ENCODE peak calls at places on chromosomes 16 and 17, in nine cellular contexts. N is T-helper 2 cell; V is CD8-positive, alpha-beta memory T cell; Q is COR-L47; K is caudate nucleus; I is activated effector memory CD4-positive, alpha-beta T cell treated with anti-CD3 and anti-CD28 coated beads, Interleukin-2, amount 50 U/mL, for 16 hours; T is iPS-NIHi11; L is left ventricle myocardium superior; E is activated CD8-positive, alpha-beta memory T cell treated with anti-CD3 and anti-CD28 coated beads for 4 hours. C is an unnamed sample.

GRCh38 chr16:67668495-67669157 is 2.0 kb downstream of the C16orf86 start:
- DNase-seq in N (no peak), V (no peak), Q (no peak), K (no peak), I (no peak), T (no peak), L (peak), E (no peak), C (no peak)

GRCh38 chr16:73091199-73091598 is 43.3 kb upstream of the ZFHX3 start:
- DNase-seq in N (no peak), V (no peak), Q (no peak), K (no peak), I (no peak), T (no peak), L (no peak), E (no peak), C (no peak)

GRCh38 chr17:59154721-59155438 is at the start of gene SKA2:
- DNase-seq in N (peak), V (no peak), Q (peak), K (peak), I (peak), T (peak), L (peak), E (peak), C (peak)

GRCh38 chr17:38889745-38890409 is 20.0 kb downstream of the LASP1 start:
- DNase-seq in N (no peak), V (no peak), Q (no peak), K (no peak), I (no peak), T (no peak), L (no peak), E (no peak), C (no peak)

GRCh38 chr17:15123593-15124590 is 141.2 kb downstream of the PMP22 start:
- DNase-seq in N (no peak), V (no peak), Q (no peak), K (no peak), I (no peak), T (no peak), L (no peak), E (no peak), C (no peak)

GRCh38 chr17:79843917-79844815 is 4.9 kb upstream of the CBX4 start:
- DNase-seq in N (no peak), V (no peak), Q (peak), K (peak), I (no peak), T (peak), L (peak), E (no peak), C (peak)

GRCh38 chr17:72556944-72557826 is 436.4 kb downstream of the SOX9 start:
- DNase-seq in N (peak), V (no peak), Q (peak), K (no peak), I (peak), T (peak), L (peak), E (peak), C (no peak)

GRCh38 chr16:69830534-69831211 is 68.5 kb downstream of the WWP2 start:
- DNase-seq in N (no peak), V (no peak), Q (no peak), K (no peak), I (no peak), T (no peak), L (no peak), E (no peak), C (no peak)

GRCh38 chr17:64982139-64982802 is 63.0 kb upstream of the LRRC37A3 start:
- DNase-seq in N (no peak), V (no peak), Q (no peak), K (no peak), I (no peak), T (no peak), L (no peak), E (no peak), C (no peak)

GRCh38 chr16:88652763-88653065 is 1.9 kb upstream of the CYBA start:
- DNase-seq in N (no peak), V (no peak), Q (no peak), K (no peak), I (no peak), T (no peak), L (no peak), E (no peak), C (no peak)

GRCh38 chr16:85187886-85188285 is 75.6 kb upstream of the CIBAR2 start:
- DNase-seq in N (no peak), V (no peak), Q (no peak), K (no peak), I (no peak), T (no peak), L (peak), E (no peak), C (no peak)

GRCh38 chr17:40903129-40903847 is 18.2 kb upstream of the KRT20 start:
- DNase-seq in N (no peak), V (no peak), Q (no peak), K (no peak), I (no peak), T (no peak), L (no peak), E (no peak), C (no peak)

GRCh38 chr16:12801511-12802042 is 2.1 kb downstream of the CPPED1 start:
- DNase-seq in N (no peak), V (no peak), Q (no peak), K (no peak), I (no peak), T (no peak), L (no peak), E (no peak), C (no peak)

GRCh38 chr17:63841350-63842172 is 924 bp downstream of the SMARCD2 start:
- DNase-seq in N (no peak), V (no peak), Q (peak), K (peak), I (peak), T (no peak), L (peak), E (no peak), C (peak)

GRCh38 chr16:79272141-79272577 is 328.4 kb downstream of the MAF start:
- DNase-seq in N (peak), V (peak), Q (no peak), K (no peak), I (peak), T (no peak), L (no peak), E (no peak), C (no peak)

GRCh38 chr16:49023095-49023494 is 258.5 kb downstream of the CBLN1 start:
- DNase-seq in N (no peak), V (no peak), Q (peak), K (no peak), I (no peak), T (no peak), L (no peak), E (no peak), C (no peak)

GRCh38 chr16:87860553-87861299 is 8.6 kb downstream of the SLC7A5 start:
- DNase-seq in N (no peak), V (no peak), Q (no peak), K (no peak), I (no peak), T (no peak), L (no peak), E (no peak), C (peak)

GRCh38 chr17:80481284-80482057 is 5.1 kb upstream of the NPTX1 start:
- DNase-seq in N (no peak), V (no peak), Q (no peak), K (peak), I (no peak), T (no peak), L (no peak), E (no peak), C (no peak)

GRCh38 chr17:14752007-14752406 is 451.1 kb downstream of the HS3ST3B1 start:
- DNase-seq in N (no peak), V (no peak), Q (no peak), K (no peak), I (no peak), T (no peak), L (no peak), E (no peak), C (no peak)

GRCh38 chr16:2250652-2251280 is 621 bp downstream of the ECI1 start:
- DNase-seq in N (peak), V (no peak), Q (no peak), K (no peak), I (peak), T (no peak), L (no peak), E (no peak), C (peak)

GRCh38 chr16:1993731-1994131 is 4.0 kb downstream of the SYNGR3 start:
- DNase-seq in N (no peak), V (no peak), Q (no peak), K (no peak), I (no peak), T (no peak), L (no peak), E (no peak), C (no peak)

GRCh38 chr17:19707728-19708221 is 8.6 kb downstream of the SLC47A2 start:
- DNase-seq in N (no peak), V (no peak), Q (no peak), K (no peak), I (no peak), T (peak), L (peak), E (no peak), C (no peak)

C was measured in Right ventricle myocardium inferior.